ENCODE peak calls at places on chromosomes 3 and 15, in nine cellular contexts. One of them, this sample, is unnamed.

GRCh38 chr15:31285772-31286261 is 40.8 kb upstream of the KLF13 start:
- DNase-seq in CD8-positive, alpha-beta memory T cell: no peak
- DNase-seq in NCI-H1417 treated with DMSO at 0.1 percent for 48 hours: no peak
- DNase-seq in head of caudate nucleus: no peak
- DNase-seq in HFFc6: no peak
- DNase-seq in effector memory CD8-positive, alpha-beta T cell: no peak
- DNase-seq in RKO: no peak
- DNase-seq in fibroblast of pulmonary artery: no peak
- DNase-seq in stimulated activated CD4-positive, alpha-beta T cell treated with anti-CD3 and anti-CD28 coated beads, Interleukin-12 subunit alpha, Interleukin-12 subunit beta, amount 100 ng/mL, for 4 hours: no peak
- DNase-seq in this sample: no peak

GRCh38 chr3:70849911-70850699 is 537.7 kb upstream of the MDFIC2 start:
- DNase-seq in CD8-positive, alpha-beta memory T cell: no peak
- DNase-seq in NCI-H1417 treated with DMSO at 0.1 percent for 48 hours: no peak
- DNase-seq in head of caudate nucleus: no peak
- DNase-seq in HFFc6: peak
- DNase-seq in effector memory CD8-positive, alpha-beta T cell: no peak
- DNase-seq in RKO: peak
- DNase-seq in fibroblast of pulmonary artery: peak
- DNase-seq in stimulated activated CD4-positive, alpha-beta T cell treated with anti-CD3 and anti-CD28 coated beads, Interleukin-12 subunit alpha, Interleukin-12 subunit beta, amount 100 ng/mL, for 4 hours: no peak
- DNase-seq in this sample: no peak

GRCh38 chr3:195425849-195426248 is 17.0 kb downstream of the ACAP2 start:
- DNase-seq in CD8-positive, alpha-beta memory T cell: no peak
- DNase-seq in NCI-H1417 treated with DMSO at 0.1 percent for 48 hours: no peak
- DNase-seq in head of caudate nucleus: no peak
- DNase-seq in HFFc6: no peak
- DNase-seq in effector memory CD8-positive, alpha-beta T cell: no peak
- DNase-seq in RKO: no peak
- DNase-seq in fibroblast of pulmonary artery: no peak
- DNase-seq in stimulated activated CD4-positive, alpha-beta T cell treated with anti-CD3 and anti-CD28 coated beads, Interleukin-12 subunit alpha, Interleukin-12 subunit beta, amount 100 ng/mL, for 4 hours: no peak
- DNase-seq in this sample: no peak

GRCh38 chr3:53478166-53478830 is 16.1 kb upstream of the CACNA1D start:
- DNase-seq in CD8-positive, alpha-beta memory T cell: no peak
- DNase-seq in NCI-H1417 treated with DMSO at 0.1 percent for 48 hours: no peak
- DNase-seq in head of caudate nucleus: no peak
- DNase-seq in HFFc6: no peak
- DNase-seq in effector memory CD8-positive, alpha-beta T cell: no peak
- DNase-seq in RKO: no peak
- DNase-seq in fibroblast of pulmonary artery: no peak
- DNase-seq in stimulated activated CD4-positive, alpha-beta T cell treated with anti-CD3 and anti-CD28 coated beads, Interleukin-12 subunit alpha, Interleukin-12 subunit beta, amount 100 ng/mL, for 4 hours: no peak
- DNase-seq in this sample: no peak

GRCh38 chr3:153313307-153313945 is 151.4 kb downstream of the RAP2B start:
- DNase-seq in CD8-positive, alpha-beta memory T cell: no peak
- DNase-seq in NCI-H1417 treated with DMSO at 0.1 percent for 48 hours: no peak
- DNase-seq in head of caudate nucleus: no peak
- DNase-seq in HFFc6: no peak
- DNase-seq in effector memory CD8-positive, alpha-beta T cell: no peak
- DNase-seq in RKO: no peak
- DNase-seq in fibroblast of pulmonary artery: no peak
- DNase-seq in stimulated activated CD4-positive, alpha-beta T cell treated with anti-CD3 and anti-CD28 coated beads, Interleukin-12 subunit alpha, Interleukin-12 subunit beta, amount 100 ng/mL, for 4 hours: no peak
- DNase-seq in this sample: no peak

GRCh38 chr15:39931615-39932014 is 2.3 kb upstream of the EIF2AK4 start:
- DNase-seq in CD8-positive, alpha-beta memory T cell: no peak
- DNase-seq in NCI-H1417 treated with DMSO at 0.1 percent for 48 hours: no peak
- DNase-seq in head of caudate nucleus: no peak
- DNase-seq in HFFc6: no peak
- DNase-seq in effector memory CD8-positive, alpha-beta T cell: no peak
- DNase-seq in RKO: no peak
- DNase-seq in fibroblast of pulmonary artery: peak
- DNase-seq in stimulated activated CD4-positive, alpha-beta T cell treated with anti-CD3 and anti-CD28 coated beads, Interleukin-12 subunit alpha, Interleukin-12 subunit beta, amount 100 ng/mL, for 4 hours: no peak
- DNase-seq in this sample: no peak

GRCh38 chr15:48352474-48353072 is 21.3 kb downstream of the DUT start:
- DNase-seq in CD8-positive, alpha-beta memory T cell: peak
- DNase-seq in NCI-H1417 treated with DMSO at 0.1 percent for 48 hours: no peak
- DNase-seq in head of caudate nucleus: peak
- DNase-seq in HFFc6: peak
- DNase-seq in effector memory CD8-positive, alpha-beta T cell: peak
- DNase-seq in RKO: peak
- DNase-seq in fibroblast of pulmonary artery: peak
- DNase-seq in stimulated activated CD4-positive, alpha-beta T cell treated with anti-CD3 and anti-CD28 coated beads, Interleukin-12 subunit alpha, Interleukin-12 subunit beta, amount 100 ng/mL, for 4 hours: peak
- DNase-seq in this sample: peak

GRCh38 chr3:59939826-59940426 is 890.1 kb upstream of the CFAP20DC start:
- DNase-seq in CD8-positive, alpha-beta memory T cell: no peak
- DNase-seq in NCI-H1417 treated with DMSO at 0.1 percent for 48 hours: no peak
- DNase-seq in head of caudate nucleus: no peak
- DNase-seq in HFFc6: no peak
- DNase-seq in effector memory CD8-positive, alpha-beta T cell: no peak
- DNase-seq in RKO: no peak
- DNase-seq in fibroblast of pulmonary artery: no peak
- DNase-seq in stimulated activated CD4-positive, alpha-beta T cell treated with anti-CD3 and anti-CD28 coated beads, Interleukin-12 subunit alpha, Interleukin-12 subunit beta, amount 100 ng/mL, for 4 hours: no peak
- DNase-seq in this sample: no peak

GRCh38 chr3:188656196-188656982 is 502.4 kb downstream of the LPP start:
- DNase-seq in CD8-positive, alpha-beta memory T cell: no peak
- DNase-seq in NCI-H1417 treated with DMSO at 0.1 percent for 48 hours: no peak
- DNase-seq in head of caudate nucleus: no peak
- DNase-seq in HFFc6: peak
- DNase-seq in effector memory CD8-positive, alpha-beta T cell: no peak
- DNase-seq in RKO: peak
- DNase-seq in fibroblast of pulmonary artery: peak
- DNase-seq in stimulated activated CD4-positive, alpha-beta T cell treated with anti-CD3 and anti-CD28 coated beads, Interleukin-12 subunit alpha, Interleukin-12 subunit beta, amount 100 ng/mL, for 4 hours: no peak
- DNase-seq in this sample: no peak

GRCh38 chr3:133572158-133573053 is 1.1 kb upstream of the CDV3 start:
- DNase-seq in CD8-positive, alpha-beta memory T cell: peak
- DNase-seq in NCI-H1417 treated with DMSO at 0.1 percent for 48 hours: no peak
- DNase-seq in head of caudate nucleus: no peak
- DNase-seq in HFFc6: no peak
- DNase-seq in effector memory CD8-positive, alpha-beta T cell: no peak
- DNase-seq in RKO: peak
- DNase-seq in fibroblast of pulmonary artery: peak
- DNase-seq in stimulated activated CD4-positive, alpha-beta T cell treated with anti-CD3 and anti-CD28 coated beads, Interleukin-12 subunit alpha, Interleukin-12 subunit beta, amount 100 ng/mL, for 4 hours: no peak
- DNase-seq in this sample: no peak

GRCh38 chr3:53114011-53114400 is 16.2 kb downstream of the RFT1 start:
- DNase-seq in CD8-positive, alpha-beta memory T cell: peak
- DNase-seq in NCI-H1417 treated with DMSO at 0.1 percent for 48 hours: peak
- DNase-seq in head of caudate nucleus: peak
- DNase-seq in HFFc6: peak
- DNase-seq in effector memory CD8-positive, alpha-beta T cell: peak
- DNase-seq in RKO: peak
- DNase-seq in fibroblast of pulmonary artery: peak
- DNase-seq in stimulated activated CD4-positive, alpha-beta T cell treated with anti-CD3 and anti-CD28 coated beads, Interleukin-12 subunit alpha, Interleukin-12 subunit beta, amount 100 ng/mL, for 4 hours: peak
- DNase-seq in this sample: peak

This sample was measured in putamen.